ENCODE peak calls at places on chromosome 1, in nine cellular contexts. J is A549, E is keratinocyte, Q is astrocyte, Z is tibial artery, C is uterus, V is type B pancreatic cell, L is fibroblast of pulmonary artery, F is WTC11. R is an unnamed sample.

GRCh38 chr1:62358974-62359373 is 39.7 kb upstream of the KANK4 start:
- DNase-seq in Q (no peak), C (no peak), Z (no peak), J (no peak), V (no peak), L (no peak), E (no peak), F (no peak), R (no peak)

GRCh38 chr1:162538815-162539431 is 22.6 kb upstream of the UAP1 start:
- DNase-seq in E (peak), C (no peak), V (no peak), L (peak), F (no peak), Q (peak), Z (no peak), J (no peak), R (peak)

GRCh38 chr1:235919127-235919796 is 52.6 kb upstream of the LYST start:
- DNase-seq in F (no peak), Z (no peak), L (no peak), C (no peak), E (no peak), Q (no peak), V (no peak), J (no peak), R (no peak)

GRCh38 chr1:161235957-161236775 is 1.8 kb downstream of the NR1I3 start:
- DNase-seq in E (no peak), F (no peak), L (no peak), V (no peak), Q (no peak), Z (no peak), C (no peak), J (no peak), R (no peak)

GRCh38 chr1:74714429-74715362 is 18.2 kb downstream of the CRYZ start:
- DNase-seq in V (no peak), J (no peak), L (no peak), F (no peak), Z (no peak), Q (no peak), E (no peak), C (no peak), R (no peak)

GRCh38 chr1:39450956-39451601 is 40.4 kb upstream of the BMP8A start:
- DNase-seq in Z (no peak), F (no peak), E (no peak), Q (peak), C (no peak), J (no peak), L (peak), V (no peak), R (peak)

GRCh38 chr1:23273450-23274133 is 56.3 kb upstream of the HTR1D start:
- DNase-seq in Q (peak), L (peak), J (peak), F (no peak), Z (no peak), V (no peak), C (no peak), E (no peak), R (peak)

GRCh38 chr1:94416901-94417701 is 1.1 kb upstream of the ABCD3 start:
- DNase-seq in Z (no peak), E (no peak), L (peak), F (no peak), Q (peak), V (no peak), J (no peak), C (peak), R (peak)

GRCh38 chr1:166040635-166041034 is 126.2 kb downstream of the FAM78B start:
- DNase-seq in Z (no peak), Q (no peak), J (no peak), E (no peak), V (no peak), F (no peak), C (no peak), L (no peak), R (no peak)

GRCh38 chr1:50268049-50268448 is 155.2 kb downstream of the DMRTA2 start:
- DNase-seq in J (no peak), Q (no peak), E (no peak), F (peak), Z (no peak), C (no peak), V (no peak), L (no peak), R (no peak)

GRCh38 chr1:12112711-12113161 is 49.6 kb downstream of the TNFRSF8 start:
- DNase-seq in C (no peak), L (peak), J (no peak), V (no peak), F (no peak), Z (no peak), Q (peak), E (no peak), R (no peak)

GRCh38 chr1:32448773-32449456 is 16.0 kb upstream of the ZBTB8B start:
- DNase-seq in V (no peak), F (peak), C (no peak), Z (peak), E (no peak), J (peak), Q (no peak), L (peak), R (no peak)
- TF ChIP-seq CTCF in V (peak), F (peak), C (no peak), Z (no peak), E (no peak), J (peak), Q (no peak), L (peak), R (no peak)

GRCh38 chr1:7149080-7149838 is 364.0 kb downstream of the CAMTA1 start:
- DNase-seq in L (peak), C (no peak), F (peak), Q (no peak), E (no peak), J (no peak), Z (peak), V (no peak), R (no peak)
- TF ChIP-seq CTCF in L (no peak), C (no peak), F (no peak), Q (no peak), E (no peak), J (no peak), Z (no peak), V (no peak), R (no peak)

GRCh38 chr1:155979525-155980343 is 1.4 kb upstream of the ARHGEF2 start:
- DNase-seq in Z (peak), F (no peak), L (no peak), V (no peak), C (peak), E (no peak), Q (no peak), J (no peak), R (no peak)
- TF ChIP-seq CTCF in Z (no peak), F (no peak), L (no peak), V (no peak), C (no peak), E (no peak), Q (no peak), J (no peak), R (no peak)

GRCh38 chr1:76140227-76140626 is 65.7 kb downstream of the ST6GALNAC3 start:
- DNase-seq in E (no peak), F (peak), J (no peak), Z (no peak), V (no peak), C (no peak), Q (no peak), L (no peak), R (no peak)
- TF ChIP-seq CTCF in E (no peak), F (no peak), J (no peak), Z (no peak), V (peak), C (peak), Q (no peak), L (peak), R (no peak)

DNA sequence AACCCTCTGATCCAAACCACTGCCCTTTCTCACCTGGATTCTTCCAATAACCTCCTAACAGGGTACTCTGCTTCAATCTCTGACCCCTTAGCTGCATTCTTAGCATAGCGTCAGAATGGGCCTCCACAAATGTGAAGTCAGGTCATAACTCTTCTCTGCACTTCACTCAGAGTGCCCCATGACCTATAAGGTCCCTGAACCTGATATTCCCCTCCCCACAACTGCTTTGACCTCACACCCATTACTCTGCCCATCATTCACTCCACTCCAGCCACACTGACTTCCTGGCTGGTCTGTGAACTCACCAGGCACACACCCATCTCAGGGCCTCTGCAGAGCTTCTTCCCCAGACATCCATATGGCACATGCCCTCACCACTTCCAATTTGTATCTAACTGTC is 141.9 kb downstream of the ZNF281 start:
- DNase-seq in Z (no peak), F (no peak), V (no peak), J (no peak), Q (no peak), C (no peak), E (no peak), L (no peak), R (no peak)
- TF ChIP-seq CTCF in Z (no peak), F (no peak), V (no peak), J (no peak), Q (no peak), C (no peak), E (no peak), L (no peak), R (no peak)

R was measured in AG09319.